ENCODE peak calls at places on chromosomes 7 and 10, in ten cellular contexts. C, P, E, I, D, G, U, J, L and H are unnamed samples.

GRCh38 chr7:143227806-143228205 is 6.0 kb downstream of the TAS2R40 start:
- DNase-seq in C (no peak), P (no peak), E (no peak), I (peak), D (no peak), G (no peak), U (no peak), J (no peak), L (no peak), H (no peak)

GRCh38 chr10:118002581-118002980 is 44.2 kb downstream of the RAB11FIP2 start:
- DNase-seq in C (peak), P (no peak), E (no peak), I (peak), D (no peak), G (no peak), U (no peak), J (no peak), L (no peak), H (no peak)

GRCh38 chr10:122206471-122207065 is 64.5 kb upstream of the BTBD16 start:
- DNase-seq in C (no peak), P (no peak), E (no peak), I (peak), D (no peak), G (no peak), U (no peak), J (no peak), L (no peak), H (no peak)

GRCh38 chr10:122844146-122844545 is 1.5 kb downstream of the CUZD1 start:
- DNase-seq in C (no peak), P (no peak), E (no peak), I (no peak), D (no peak), G (no peak), U (no peak), J (no peak), L (no peak), H (no peak)

GRCh38 chr7:77330169-77330882 is 85.8 kb downstream of the GSAP start:
- DNase-seq in C (no peak), P (peak), E (peak), I (no peak), D (no peak), G (no peak), U (no peak), J (no peak), L (no peak), H (no peak)

GRCh38 chr10:69912584-69912983 is 110.9 kb downstream of the COL13A1 start:
- DNase-seq in C (no peak), P (no peak), E (no peak), I (no peak), D (no peak), G (no peak), U (no peak), J (no peak), L (no peak), H (no peak)

GRCh38 chr10:123429631-123430257 is 236.4 kb upstream of the GPR26 start:
- DNase-seq in C (peak), P (no peak), E (no peak), I (no peak), D (no peak), G (no peak), U (no peak), J (no peak), L (no peak), H (no peak)

GRCh38 chr10:46299267-46299530 is 12.4 kb downstream of the ANTXRL start:
- DNase-seq in C (no peak), P (no peak), E (no peak), I (no peak), D (no peak), G (no peak), U (no peak), J (no peak), L (no peak), H (no peak)

GRCh38 chr7:90430614-90431445 is 27.6 kb downstream of the CLDN12 start:
- DNase-seq in C (no peak), P (no peak), E (no peak), I (peak), D (no peak), G (no peak), U (no peak), J (no peak), L (no peak), H (no peak)

GRCh38 chr7:17902599-17902998 is 37.7 kb downstream of the SNX13 start:
- DNase-seq in C (no peak), P (no peak), E (no peak), I (no peak), D (no peak), G (no peak), U (no peak), J (no peak), L (no peak), H (no peak)

GRCh38 chr7:28565990-28566389 is 153.7 kb downstream of the CREB5 start:
- DNase-seq in C (no peak), P (no peak), E (no peak), I (no peak), D (no peak), G (no peak), U (no peak), J (no peak), L (no peak), H (no peak)

GRCh38 chr7:71521506-71521905 is 389.6 kb downstream of the GALNT17 start:
- DNase-seq in C (no peak), P (no peak), E (no peak), I (no peak), D (no peak), G (peak), U (no peak), J (no peak), L (no peak), H (no peak)

GRCh38 chr10:21628023-21628422 is 94.0 kb downstream of the MLLT10 start:
- DNase-seq in C (no peak), P (no peak), E (no peak), I (no peak), D (no peak), G (no peak), U (no peak), J (no peak), L (no peak), H (no peak)

GRCh38 chr7:72112530-72112929 is 299.6 kb downstream of the CALN1 start:
- DNase-seq in C (no peak), P (no peak), E (no peak), I (no peak), D (no peak), G (no peak), U (no peak), J (no peak), L (no peak), H (no peak)